ENCODE peak calls at places on chromosome 17, in four cellular contexts. One of them, this sample, is unnamed.

GRCh38 chr17:47205419-47205963 is 3.7 kb upstream of the MYL4 start:
- DNase-seq in heart left ventricle: peak
- DNase-seq in WTC11: peak
- DNase-seq in DND-41: peak
- DNase-seq in this sample: peak

GRCh38 chr17:82465023-82465603 is 6.6 kb downstream of the NARF start:
- DNase-seq in heart left ventricle: no peak
- DNase-seq in WTC11: no peak
- DNase-seq in DND-41: no peak
- DNase-seq in this sample: peak

GRCh38 chr17:41664172-41664457 is 24.6 kb upstream of the EIF1 start:
- DNase-seq in heart left ventricle: no peak
- DNase-seq in WTC11: no peak
- DNase-seq in DND-41: no peak
- DNase-seq in this sample: no peak

GRCh38 chr17:31089461-31089860 is 5.3 kb upstream of the NF1 start:
- DNase-seq in heart left ventricle: no peak
- DNase-seq in WTC11: no peak
- DNase-seq in DND-41: no peak
- DNase-seq in this sample: no peak

GRCh38 chr17:59572301-59572924 is 7.0 kb downstream of the DHX40 start:
- DNase-seq in heart left ventricle: no peak
- DNase-seq in WTC11: no peak
- DNase-seq in DND-41: no peak
- DNase-seq in this sample: peak

GRCh38 chr17:31269597-31269996 is 27.4 kb downstream of the OMG start:
- DNase-seq in heart left ventricle: peak
- DNase-seq in WTC11: no peak
- DNase-seq in DND-41: no peak
- DNase-seq in this sample: no peak

GRCh38 chr17:38685485-38685884 is 10.7 kb upstream of the EPOP start:
- DNase-seq in heart left ventricle: peak
- DNase-seq in WTC11: no peak
- DNase-seq in DND-41: no peak
- DNase-seq in this sample: no peak

GRCh38 chr17:16989953-16990860 is 18.3 kb upstream of the TNFRSF13B start:
- DNase-seq in heart left ventricle: no peak
- DNase-seq in WTC11: no peak
- DNase-seq in DND-41: peak
- DNase-seq in this sample: no peak

GRCh38 chr17:27390540-27390939 is 65.7 kb upstream of the KSR1 start:
- DNase-seq in heart left ventricle: no peak
- DNase-seq in WTC11: no peak
- DNase-seq in DND-41: no peak
- DNase-seq in this sample: no peak

GRCh38 chr17:8470447-8471047 is 34.9 kb downstream of the NDEL1 start:
- DNase-seq in heart left ventricle: peak
- DNase-seq in WTC11: no peak
- DNase-seq in DND-41: no peak
- DNase-seq in this sample: no peak

GRCh38 chr17:34314279-34314678 is 5.0 kb upstream of the CCL8 start:
- DNase-seq in heart left ventricle: peak
- DNase-seq in WTC11: no peak
- DNase-seq in DND-41: no peak
- DNase-seq in this sample: no peak

GRCh38 chr17:48522031-48522593 is 8.7 kb downstream of the HOXB1 start:
- DNase-seq in heart left ventricle: peak
- DNase-seq in WTC11: peak
- DNase-seq in DND-41: no peak
- DNase-seq in this sample: no peak

GRCh38 chr17:9021158-9021984 is at the start of gene NTN1:
- DNase-seq in heart left ventricle: peak
- DNase-seq in WTC11: peak
- DNase-seq in DND-41: peak
- DNase-seq in this sample: peak

GRCh38 chr17:61128671-61129115 is 270.9 kb upstream of the TBX2 start:
- DNase-seq in heart left ventricle: no peak
- DNase-seq in WTC11: no peak
- DNase-seq in DND-41: no peak
- DNase-seq in this sample: no peak

GRCh38 chr17:57349533-57350227 is 93.4 kb downstream of the MSI2 start:
- DNase-seq in heart left ventricle: no peak
- DNase-seq in WTC11: no peak
- DNase-seq in DND-41: no peak
- DNase-seq in this sample: no peak

GRCh38 chr17:37476431-37477130 is 13.1 kb upstream of the DUSP14 start:
- DNase-seq in heart left ventricle: peak
- DNase-seq in WTC11: no peak
- DNase-seq in DND-41: no peak
- DNase-seq in this sample: no peak

GRCh38 chr17:63306855-63307254 is 139.3 kb downstream of the CYB561 start:
- DNase-seq in heart left ventricle: no peak
- DNase-seq in WTC11: no peak
- DNase-seq in DND-41: no peak
- DNase-seq in this sample: no peak

GRCh38 chr17:73360961-73361761 is 49.4 kb upstream of the CDC42EP4 start:
- DNase-seq in heart left ventricle: no peak
- DNase-seq in WTC11: peak
- DNase-seq in DND-41: no peak
- DNase-seq in this sample: no peak

GRCh38 chr17:45371414-45372324 is 54.8 kb upstream of the MAP3K14 start:
- DNase-seq in heart left ventricle: peak
- DNase-seq in WTC11: peak
- DNase-seq in DND-41: no peak
- DNase-seq in this sample: peak

GRCh38 chr17:18309202-18309601 is 5.6 kb downstream of the TOP3A start:
- DNase-seq in heart left ventricle: no peak
- DNase-seq in WTC11: no peak
- DNase-seq in DND-41: no peak
- DNase-seq in this sample: no peak

GRCh38 chr17:78645421-78646295 is 68.5 kb upstream of the DNAH17 start:
- DNase-seq in heart left ventricle: peak
- DNase-seq in WTC11: no peak
- DNase-seq in DND-41: no peak
- DNase-seq in this sample: peak

GRCh38 chr17:77458202-77459017 is 317.6 kb downstream of the SEC14L1 start:
- DNase-seq in heart left ventricle: no peak
- DNase-seq in WTC11: no peak
- DNase-seq in DND-41: no peak
- DNase-seq in this sample: peak
- TF ChIP-seq CTCF in heart left ventricle: no peak
- TF ChIP-seq CTCF in WTC11: no peak
- TF ChIP-seq CTCF in DND-41: no peak
- TF ChIP-seq CTCF in this sample: no peak

GRCh38 chr17:29216856-29217255 is 29.8 kb upstream of the CRYBA1 start:
- DNase-seq in heart left ventricle: no peak
- DNase-seq in WTC11: no peak
- DNase-seq in DND-41: no peak
- DNase-seq in this sample: no peak

GRCh38 chr17:29215717-29216116 is 30.9 kb upstream of the CRYBA1 start:
- DNase-seq in heart left ventricle: no peak
- DNase-seq in WTC11: no peak
- DNase-seq in DND-41: no peak
- DNase-seq in this sample: no peak

GRCh38 chr17:29214215-29215146 is 32.2 kb upstream of the CRYBA1 start:
- DNase-seq in heart left ventricle: no peak
- DNase-seq in WTC11: no peak
- DNase-seq in DND-41: no peak
- DNase-seq in this sample: no peak

GRCh38 chr17:29215174-29215573 is 31.5 kb upstream of the CRYBA1 start:
- DNase-seq in heart left ventricle: no peak
- DNase-seq in WTC11: no peak
- DNase-seq in DND-41: no peak
- DNase-seq in this sample: no peak

GRCh38 chr17:29216181-29216580 is 30.5 kb upstream of the CRYBA1 start:
- DNase-seq in heart left ventricle: no peak
- DNase-seq in WTC11: no peak
- DNase-seq in DND-41: no peak
- DNase-seq in this sample: no peak
- TF ChIP-seq CTCF in heart left ventricle: no peak
- TF ChIP-seq CTCF in WTC11: no peak
- TF ChIP-seq CTCF in DND-41: no peak
- TF ChIP-seq CTCF in this sample: no peak

GRCh38 chr17:1647802-1648581 is 1.7 kb downstream of the RILP start:
- DNase-seq in heart left ventricle: peak
- DNase-seq in WTC11: peak
- DNase-seq in DND-41: no peak
- DNase-seq in this sample: no peak
- TF ChIP-seq CTCF in heart left ventricle: no peak
- TF ChIP-seq CTCF in WTC11: no peak
- TF ChIP-seq CTCF in DND-41: no peak
- TF ChIP-seq CTCF in this sample: no peak

DNA sequence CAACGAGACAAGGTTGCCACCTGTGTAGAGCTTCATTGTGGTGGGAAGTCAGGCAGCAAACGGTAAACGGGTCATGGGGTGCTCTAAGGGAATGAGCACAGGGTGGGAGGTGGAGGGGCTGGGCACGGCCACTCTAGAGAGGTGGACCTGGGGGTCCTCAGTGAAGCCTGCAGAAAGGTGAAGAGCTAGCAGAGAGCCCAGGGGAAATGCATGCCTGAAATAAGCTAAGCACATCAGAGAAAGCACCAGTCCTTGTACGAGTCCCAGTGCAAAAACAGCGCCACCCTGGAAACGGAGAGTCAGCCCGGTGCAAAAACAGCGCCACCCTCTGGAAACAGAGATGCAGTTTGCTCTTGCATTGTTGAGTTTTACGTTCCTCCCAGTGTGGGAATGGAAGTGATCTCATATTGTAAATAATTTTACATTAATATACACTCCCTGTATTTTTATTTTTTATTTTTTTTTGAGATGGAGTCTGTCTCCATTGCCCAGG is 65.0 kb downstream of the TBC1D16 start:
- DNase-seq in heart left ventricle: no peak
- DNase-seq in WTC11: peak
- DNase-seq in DND-41: peak
- DNase-seq in this sample: peak
- TF ChIP-seq CTCF in heart left ventricle: peak
- TF ChIP-seq CTCF in WTC11: peak
- TF ChIP-seq CTCF in DND-41: peak
- TF ChIP-seq CTCF in this sample: peak

GRCh38 chr17:64509179-64509578 is 2.4 kb downstream of the CEP95 start:
- DNase-seq in heart left ventricle: no peak
- DNase-seq in WTC11: no peak
- DNase-seq in DND-41: no peak
- DNase-seq in this sample: no peak

GRCh38 chr17:64506201-64506575 is at the start of gene DDX5:
- DNase-seq in heart left ventricle: peak
- DNase-seq in WTC11: peak
- DNase-seq in DND-41: peak
- DNase-seq in this sample: peak

GRCh38 chr17:64506576-64507417 is at the start of gene CEP95:
- DNase-seq in heart left ventricle: peak
- DNase-seq in WTC11: peak
- DNase-seq in DND-41: peak
- DNase-seq in this sample: peak

GRCh38 chr17:64508683-64509082 is 1.9 kb downstream of the CEP95 start:
- DNase-seq in heart left ventricle: no peak
- DNase-seq in WTC11: no peak
- DNase-seq in DND-41: no peak
- DNase-seq in this sample: no peak

DNA sequence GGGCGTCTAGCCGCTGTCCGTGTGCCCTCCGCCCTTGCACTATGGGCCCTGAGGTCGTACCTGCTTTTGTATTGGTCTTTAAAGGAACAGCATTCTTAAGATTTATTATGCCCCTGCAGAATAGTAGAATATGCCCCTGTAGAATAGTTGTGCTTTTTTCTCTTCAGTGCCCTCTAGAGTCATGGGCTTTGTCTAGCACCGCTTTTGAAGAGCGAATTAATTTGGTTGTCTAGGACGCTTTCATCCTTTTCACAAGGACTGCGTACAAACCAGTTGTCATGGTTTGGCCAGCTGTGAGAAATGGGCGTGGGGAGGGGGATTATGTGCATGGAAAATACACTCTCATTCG is 615 bp downstream of the CEP95 start:
- DNase-seq in heart left ventricle: no peak
- DNase-seq in WTC11: no peak
- DNase-seq in DND-41: peak
- DNase-seq in this sample: peak
- TF ChIP-seq CTCF in heart left ventricle: peak
- TF ChIP-seq CTCF in WTC11: no peak
- TF ChIP-seq CTCF in DND-41: peak
- TF ChIP-seq CTCF in this sample: peak

DNA sequence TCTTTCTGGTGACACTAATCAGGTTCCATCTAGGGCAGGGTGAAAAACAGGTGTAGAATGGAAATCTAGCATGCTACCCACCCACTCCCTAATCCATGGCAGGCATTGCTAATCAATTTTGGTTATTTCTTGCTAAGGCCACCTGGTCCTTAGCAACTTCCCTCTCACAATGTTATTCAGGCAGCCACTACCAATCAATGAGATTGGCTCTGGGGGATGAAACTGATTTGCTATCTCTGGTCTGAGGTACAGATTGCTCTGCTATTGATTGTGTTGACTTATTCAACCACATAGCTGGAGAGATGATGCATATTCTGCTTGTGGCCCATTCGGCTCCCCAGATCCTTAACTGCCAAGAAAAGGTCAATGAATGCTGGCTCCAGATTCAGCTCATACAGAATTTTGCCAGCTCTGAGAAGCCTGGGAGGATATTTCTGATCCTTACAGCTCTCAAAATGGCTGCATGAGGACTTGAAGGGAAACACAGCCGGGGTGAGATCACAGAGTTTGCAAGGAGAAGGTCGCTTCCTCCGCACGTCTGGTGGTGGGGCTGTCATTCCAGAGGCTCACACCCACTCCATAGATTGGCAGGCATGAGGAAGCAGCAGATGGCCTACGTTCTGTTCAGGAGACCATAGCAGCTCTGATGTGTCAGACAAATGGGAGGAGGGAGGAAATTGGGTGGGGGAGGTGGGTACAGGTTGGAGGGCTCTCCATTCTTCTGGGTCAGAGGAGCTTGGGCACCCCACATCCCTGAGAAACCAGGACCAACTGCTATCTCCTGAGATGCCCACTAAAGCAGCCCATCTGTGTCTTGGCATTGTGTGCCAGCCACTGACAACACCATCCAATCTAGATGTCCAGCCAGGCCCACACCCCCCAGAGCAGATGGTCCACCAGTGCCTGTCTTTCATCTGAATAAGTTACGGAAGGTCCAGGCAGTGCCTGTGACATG is 22.3 kb downstream of the SEZ6 start:
- DNase-seq in heart left ventricle: no peak
- DNase-seq in WTC11: no peak
- DNase-seq in DND-41: no peak
- DNase-seq in this sample: no peak
- TF ChIP-seq CTCF in heart left ventricle: no peak
- TF ChIP-seq CTCF in WTC11: no peak
- TF ChIP-seq CTCF in DND-41: no peak
- TF ChIP-seq CTCF in this sample: no peak